ENCODE peak calls at places on chromosomes 13 and 19, in ten cellular contexts. M is trophoblast cell, X is lung, V is upper lobe of right lung, Y is GM23248, Q is left ventricle myocardium inferior, B is aorta, O is iPS DF 6.9, N is esophagus squamous epithelium, T is fibroblast of lung. I is an unnamed sample.

GRCh38 chr13:24162604-24163003 is 2.1 kb downstream of the SPATA13 start:
- DNase-seq in N (no peak), V (no peak), B (no peak), O (no peak), Q (no peak), T (no peak), X (no peak), Y (no peak), M (no peak), I (no peak)

GRCh38 chr13:33633701-33634525 is 184.0 kb upstream of the RFC3 start:
- DNase-seq in Q (no peak), T (peak; percentile 47), X (no peak), O (no peak), M (peak; percentile 58), V (no peak), B (no peak), N (no peak), Y (peak; percentile 19), I (no peak)

GRCh38 chr19:41521860-41522555 is 54.0 kb upstream of the CEACAM21 start:
- DNase-seq in N (no peak), X (no peak), M (no peak), Q (no peak), T (no peak), B (no peak), V (peak; percentile 76), O (no peak), Y (peak; percentile 10), I (peak; percentile 60)

GRCh38 chr13:103046676-103047075 is 19.5 kb downstream of the SLC10A2 start:
- DNase-seq in V (no peak), X (no peak), O (no peak), Y (no peak), T (no peak), Q (no peak), B (no peak), N (no peak), M (no peak), I (no peak)

GRCh38 chr19:47284324-47284899 is 9.7 kb downstream of the INAFM1 start:
- DNase-seq in Q (no peak), Y (peak; percentile 53), T (peak; percentile 41), V (no peak), M (peak; percentile 90), B (no peak), O (no peak), X (no peak), N (no peak), I (no peak)

GRCh38 chr19:18507727-18508440 is 14.0 kb downstream of the ELL start:
- DNase-seq in O (no peak), V (no peak), X (no peak), Q (peak; percentile 55), Y (no peak), T (no peak), N (no peak), B (no peak), M (peak; percentile 83), I (peak; percentile 80)

GRCh38 chr19:56170261-56170660 is 5.5 kb upstream of the GALP start:
- DNase-seq in B (no peak), X (peak; percentile 90), Y (peak; percentile 33), O (no peak), Q (no peak), T (peak; percentile 85), N (no peak), V (peak; percentile 89), M (peak; percentile 23), I (no peak)

GRCh38 chr19:20244356-20244755 is 77.3 kb downstream of the ZNF486 start:
- DNase-seq in V (no peak), Q (no peak), B (no peak), O (no peak), N (no peak), Y (no peak), T (no peak), X (no peak), M (no peak), I (no peak)

GRCh38 chr13:80296638-80297037 is 44.3 kb downstream of the SPRY2 start:
- DNase-seq in O (no peak), X (no peak), Q (no peak), Y (no peak), M (no peak), B (peak; percentile 57), T (no peak), V (no peak), N (no peak), I (no peak)

GRCh38 chr19:7265963-7266362 is 28.3 kb downstream of the INSR start:
- DNase-seq in Y (no peak), O (no peak), N (no peak), M (peak; percentile 58), B (no peak), V (no peak), T (no peak), X (peak; percentile 61), Q (no peak), I (peak; percentile 61)

GRCh38 chr19:10471909-10472308 is 31.2 kb downstream of the KEAP1 start:
- DNase-seq in Y (peak; percentile 57), O (no peak), N (no peak), T (peak; percentile 38), V (no peak), X (no peak), M (peak; percentile 59), Q (no peak), B (no peak), I (no peak)

GRCh38 chr19:45947926-45948325 is 25.7 kb downstream of the NOVA2 start:
- DNase-seq in N (no peak), B (no peak), Q (no peak), V (no peak), T (peak; percentile 93), Y (peak; percentile 54), O (no peak), M (no peak), X (no peak), I (no peak)

GRCh38 chr19:37920591-37921450 is 13.8 kb downstream of the SIPA1L3 start:
- DNase-seq in T (no peak), V (no peak), O (no peak), N (no peak), M (no peak), B (no peak), Q (no peak), Y (no peak), X (no peak), I (no peak)

GRCh38 chr19:39375929-39376328 is 15.0 kb downstream of the PAF1 start:
- DNase-seq in T (no peak), M (no peak), O (no peak), Y (no peak), Q (no peak), X (no peak), V (peak; percentile 9), N (no peak), B (no peak), I (no peak)

GRCh38 chr19:16068696-16069259 is 7.5 kb upstream of the TPM4 start:
- DNase-seq in B (peak; percentile 46), T (peak; percentile 46), M (no peak), N (no peak), Y (no peak), V (no peak), Q (no peak), X (no peak), O (no peak), I (peak; percentile 22)

GRCh38 chr13:76812206-76812882 is 73.9 kb downstream of the KCTD12 start:
- DNase-seq in O (no peak), Y (peak; percentile 71), N (no peak), V (no peak), B (peak; percentile 81), X (no peak), Q (peak; percentile 75), T (no peak), M (no peak), I (no peak)

GRCh38 chr13:19089315-19089714 is 92.3 kb downstream of the TUBA3C start:
- DNase-seq in N (no peak), M (peak; percentile 35), B (no peak), O (no peak), V (no peak), Q (no peak), Y (no peak), X (no peak), T (no peak), I (no peak)
- H3K9me3 ChIP-seq in N (no peaks in the 10 kb centered on the region), M (peaks cover 49% of the 10 kb centered on the region), B (peaks cover 1% of the 10 kb centered on the region), O (peaks cover 32% of the 10 kb centered on the region), V (no peaks in the 10 kb centered on the region), Q (no peaks in the 10 kb centered on the region), Y (no peaks in the 10 kb centered on the region), X (peaks cover 7% of the 10 kb centered on the region), T (no peaks in the 10 kb centered on the region), I (no peaks in the 10 kb centered on the region)

GRCh38 chr19:52923782-52924593 is 760 bp upstream of the ZNF888 start:
- DNase-seq in Y (peak; percentile 76), T (peak; percentile 27), X (peak; percentile 65), O (no peak), M (peak; percentile 78), V (peak; percentile 87), N (no peak), Q (peak; percentile 51), B (peak; percentile 84), I (peak; percentile 57)
- H3K27ac ChIP-seq in Y (peak overlapping the region; percentile 86), T (peak overlapping the region; percentile 70), X (no peak overlapping the region), O (no peak overlapping the region), M (peak overlapping the region; percentile 67), V (peak overlapping the region; percentile 91), N (peak overlapping the region; percentile 92), Q (peak overlapping the region; percentile 77), B (peak overlapping the region; percentile 92), I (no peak overlapping the region)

DNA sequence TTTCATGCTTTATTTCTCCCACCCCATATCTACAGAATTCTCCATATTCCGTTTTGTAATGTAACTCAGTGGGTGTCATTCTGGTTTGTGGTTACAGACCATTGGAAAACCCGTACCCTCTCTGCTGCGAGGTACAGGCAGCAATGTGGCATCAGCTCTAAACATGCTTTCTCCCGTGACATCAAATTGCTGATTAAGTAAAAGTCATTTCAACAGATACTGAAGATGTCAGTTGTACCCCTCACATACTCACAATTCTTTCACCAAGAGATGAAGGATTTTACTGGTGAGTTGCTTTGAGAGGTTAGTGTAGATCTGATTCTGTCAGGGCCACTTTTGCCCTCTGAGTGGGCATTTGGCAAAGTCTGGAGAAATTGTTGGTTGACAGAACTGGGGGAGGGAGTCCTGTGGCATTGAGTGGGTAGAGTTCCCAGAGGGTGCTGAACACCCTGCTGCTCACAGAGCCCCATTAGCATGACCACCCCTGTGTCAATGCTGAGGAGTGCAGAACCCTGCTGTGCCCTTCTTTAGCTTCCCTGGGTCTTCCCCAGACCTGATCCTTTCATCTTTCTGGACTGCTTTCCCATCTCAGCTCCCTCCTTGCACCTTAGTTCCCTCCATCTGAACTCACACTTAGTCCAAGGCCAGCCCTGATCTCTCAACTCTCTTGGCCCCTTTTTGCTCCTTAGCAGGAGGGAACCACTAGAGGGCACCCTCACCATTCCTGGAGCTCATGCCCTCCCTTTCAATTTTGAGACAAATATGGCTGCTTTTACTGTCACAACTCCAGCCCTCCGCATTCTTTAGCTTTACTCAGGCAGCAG is 39.9 kb upstream of the CEACAM8 start:
- DNase-seq in Q (no peak), V (no peak), Y (peak; percentile 68), M (peak; percentile 74), T (peak; percentile 6), O (peak; percentile 9), B (no peak), X (no peak), N (no peak), I (no peak)
- H3K9me3 ChIP-seq in Q (no peaks in the 10 kb centered on the region), V (no peaks in the 10 kb centered on the region), Y (no peaks in the 10 kb centered on the region), M (peaks cover 46% of the 10 kb centered on the region), T (no peaks in the 10 kb centered on the region), O (peaks cover 13% of the 10 kb centered on the region), B (no peaks in the 10 kb centered on the region), X (peaks cover 2% of the 10 kb centered on the region), N (no peaks in the 10 kb centered on the region), I (no peaks in the 10 kb centered on the region)

DNA sequence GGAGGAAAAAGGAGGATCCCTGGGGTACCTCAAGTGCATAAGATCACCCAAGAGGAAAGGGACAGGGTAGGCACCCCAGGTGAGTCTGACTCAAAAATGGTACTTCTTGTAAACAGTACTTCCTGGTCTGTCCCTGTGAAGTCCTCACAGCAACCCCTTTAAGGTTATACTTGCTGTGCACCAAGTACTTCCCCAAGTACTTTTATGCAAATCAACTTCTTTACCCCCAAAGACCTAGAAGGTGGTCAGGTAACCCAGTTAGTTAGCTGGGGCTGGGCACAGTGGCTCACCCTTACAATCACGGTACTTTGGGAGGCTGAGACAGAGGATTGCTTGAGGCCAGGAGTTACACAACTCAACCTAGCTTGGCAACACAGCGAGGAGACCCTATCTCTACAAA is 2.5 kb downstream of the CALR start:
- DNase-seq in X (no peak), O (no peak), Y (no peak), M (no peak), N (no peak), V (no peak), B (no peak), Q (no peak), T (no peak), I (no peak)
- H3K27ac ChIP-seq in X (no peak overlapping the region), O (no peak overlapping the region), Y (peak overlapping the region; percentile 81), M (peak overlapping the region; percentile 25), N (peak overlapping the region; percentile 98), V (no peak overlapping the region), B (no peak overlapping the region), Q (peak overlapping the region; percentile 91), T (peak overlapping the region; percentile 29), I (no peak overlapping the region)

I was measured in right lobe of liver.